ENCODE peak calls at places on chromosomes 11 and 22, in seven cellular contexts. C, G, B, K, T, M and E are unnamed samples.
A peak's percentile ranks its signal among the peaks of the same experiment; 100 is the strongest.

GRCh38 chr11:132655187-132655855 is 877.0 kb downstream of the OPCML start:
- DNase-seq in C (no peak), G (no peak), B (no peak), K (no peak), T (no peak), M (no peak), E (no peak)

GRCh38 chr11:13143486-13144297 is 133.9 kb upstream of the BMAL1 start:
- DNase-seq in C (no peak), G (no peak), B (no peak), K (no peak), T (no peak), M (no peak), E (no peak)

GRCh38 chr22:19717691-19718254 is 3.5 kb downstream of the SEPTIN5 start:
- DNase-seq in C (peak; percentile 81), G (peak; percentile 52), B (peak; percentile 43), K (peak; percentile 68), T (peak; percentile 77), M (peak; percentile 65), E (no peak)

GRCh38 chr11:13644997-13645667 is 23.3 kb upstream of the FAR1 start:
- DNase-seq in C (no peak), G (no peak), B (no peak), K (no peak), T (no peak), M (no peak), E (no peak)

GRCh38 chr22:30582788-30583575 is 8.5 kb upstream of the GAL3ST1 start:
- DNase-seq in C (no peak), G (no peak), B (no peak), K (no peak), T (no peak), M (no peak), E (no peak)

GRCh38 chr11:49208006-49208721 is at the start of gene FOLH1:
- DNase-seq in C (peak; percentile 22), G (no peak), B (no peak), K (no peak), T (peak; percentile 59), M (peak; percentile 2), E (no peak)

GRCh38 chr11:59560290-59560701 is 49.0 kb downstream of the OR4D9 start:
- DNase-seq in C (no peak), G (peak; percentile 70), B (peak; percentile 84), K (peak; percentile 78), T (peak; percentile 74), M (no peak), E (peak; percentile 64)

GRCh38 chr11:17423533-17424310 is 35.3 kb upstream of the KCNJ11 start:
- DNase-seq in C (no peak), G (no peak), B (no peak), K (no peak), T (no peak), M (no peak), E (no peak)

GRCh38 chr22:45105281-45105700 is 58.4 kb upstream of the NUP50 start:
- DNase-seq in C (no peak), G (peak; percentile 97), B (no peak), K (no peak), T (peak; percentile 94), M (no peak), E (no peak)

GRCh38 chr11:98565311-98565710 is 455.4 kb upstream of the CNTN5 start:
- DNase-seq in C (no peak), G (no peak), B (no peak), K (no peak), T (no peak), M (no peak), E (peak; percentile 65)

GRCh38 chr11:72030428-72031045 is 31.8 kb downstream of the IL18BP start:
- DNase-seq in C (no peak), G (no peak), B (no peak), K (no peak), T (no peak), M (no peak), E (no peak)

GRCh38 chr11:9852465-9852864 is 188.6 kb downstream of the SWAP70 start:
- DNase-seq in C (no peak), G (no peak), B (peak; percentile 35), K (no peak), T (no peak), M (no peak), E (no peak)

GRCh38 chr11:1128333-1129142 is 29.2 kb upstream of the MUC5AC start:
- DNase-seq in C (no peak), G (no peak), B (no peak), K (no peak), T (no peak), M (no peak), E (no peak)

GRCh38 chr11:103961010-103961409 is 75.4 kb upstream of the DDI1 start:
- DNase-seq in C (no peak), G (peak; percentile 88), B (peak; percentile 9), K (no peak), T (peak; percentile 13), M (peak; percentile 19), E (no peak)

GRCh38 chr11:68565768-68566167 is 105.2 kb downstream of the PPP6R3 start:
- DNase-seq in C (no peak), G (no peak), B (no peak), K (no peak), T (no peak), M (no peak), E (no peak)

GRCh38 chr11:68560216-68560615 is 99.7 kb downstream of the PPP6R3 start:
- DNase-seq in C (no peak), G (no peak), B (no peak), K (no peak), T (no peak), M (no peak), E (no peak)

GRCh38 chr11:68563454-68563853 is 102.9 kb downstream of the PPP6R3 start:
- DNase-seq in C (no peak), G (no peak), B (no peak), K (no peak), T (no peak), M (no peak), E (no peak)

GRCh38 chr11:68567553-68567952 is 107.0 kb downstream of the PPP6R3 start:
- DNase-seq in C (no peak), G (no peak), B (no peak), K (no peak), T (no peak), M (no peak), E (no peak)

GRCh38 chr11:68564261-68564660 is 103.7 kb downstream of the PPP6R3 start:
- DNase-seq in C (no peak), G (no peak), B (no peak), K (no peak), T (no peak), M (no peak), E (no peak)
- TF ChIP-seq CTCF in C (no peak), G (no peak), B (no peak), K (no peak), T (no peak), M (no peak), E (no peak)

DNA sequence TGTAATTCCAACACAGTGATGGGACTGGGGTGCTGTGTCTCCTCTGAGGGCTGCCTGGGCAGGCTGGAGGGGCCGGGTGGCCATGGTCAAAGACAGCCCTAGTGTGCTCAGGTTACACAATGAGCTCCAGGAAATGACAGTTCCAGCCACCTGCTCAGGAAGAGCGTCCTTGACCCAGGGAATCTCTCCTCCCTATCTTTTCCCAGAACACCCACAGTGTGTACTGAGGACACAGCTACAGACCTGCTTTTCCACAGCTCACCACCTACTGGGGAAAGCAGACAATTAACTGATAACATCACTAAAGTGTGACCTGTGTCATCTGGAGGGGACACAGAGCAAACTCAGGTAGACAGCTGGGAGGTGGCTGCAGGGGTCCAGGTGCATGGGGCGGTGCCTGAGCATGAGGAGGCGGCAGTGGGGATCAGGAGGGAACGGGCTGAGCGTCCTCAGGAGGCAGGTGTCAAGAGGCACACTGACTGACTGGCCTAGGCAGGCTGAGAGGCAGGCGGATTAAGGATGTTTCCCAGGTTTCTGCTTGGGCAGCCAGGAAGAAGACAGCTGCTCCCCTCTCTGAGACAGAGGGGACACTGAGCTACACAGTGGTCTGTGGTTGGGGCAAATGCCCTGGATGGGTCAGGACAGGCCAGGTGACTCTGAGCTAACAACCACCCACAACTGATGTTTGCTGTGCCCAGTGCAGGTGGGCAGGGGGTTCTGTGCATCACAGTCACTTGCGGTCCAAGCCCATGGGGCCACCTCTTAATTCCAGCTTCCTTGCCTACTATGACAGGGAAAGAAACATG is 56.1 kb downstream of the ARFGAP3 start:
- DNase-seq in C (no peak), G (no peak), B (no peak), K (no peak), T (no peak), M (no peak), E (no peak)
- TF ChIP-seq CTCF in C (no peak), G (no peak), B (no peak), K (no peak), T (no peak), M (no peak), E (no peak)

GRCh38 chr11:126573325-126574076 is 218.0 kb downstream of the ST3GAL4 start:
- DNase-seq in C (no peak), G (no peak), B (no peak), K (no peak), T (no peak), M (no peak), E (no peak)
- TF ChIP-seq CTCF in C (no peak), G (peak; percentile 29), B (peak; percentile 52), K (peak; percentile 67), T (no peak), M (peak; percentile 12), E (peak; percentile 40)

DNA sequence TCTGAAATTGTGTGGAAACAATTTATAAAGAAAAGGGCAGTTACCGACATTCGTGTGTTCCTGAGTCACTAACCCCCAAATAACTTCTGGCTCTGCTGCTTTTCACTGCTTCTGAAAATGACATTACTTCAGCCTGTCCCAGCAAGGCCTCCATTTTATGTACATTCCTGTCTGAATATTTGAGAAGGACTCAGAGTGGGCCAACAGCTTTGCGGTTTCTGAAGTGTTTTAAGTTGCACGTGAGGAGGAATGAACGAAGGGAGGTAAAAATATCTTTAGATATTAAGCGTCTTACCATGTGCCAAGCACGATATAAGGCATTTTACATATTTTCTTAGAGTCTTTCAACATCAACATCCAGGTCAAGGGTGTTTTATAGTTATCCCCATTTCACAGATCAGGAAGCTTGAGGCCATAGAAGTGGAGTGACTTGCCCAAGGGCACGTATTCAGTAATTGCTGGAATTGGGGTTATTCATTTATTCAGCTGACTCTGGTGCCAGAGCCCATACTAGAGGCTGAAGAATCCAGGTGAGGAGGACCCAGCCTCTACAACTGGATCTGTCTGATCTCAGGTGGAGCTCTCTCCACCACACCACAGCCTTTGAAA is 30.8 kb upstream of the WNT11 start:
- DNase-seq in C (no peak), G (no peak), B (no peak), K (no peak), T (no peak), M (no peak), E (no peak)
- TF ChIP-seq CTCF in C (no peak), G (no peak), B (no peak), K (no peak), T (no peak), M (no peak), E (no peak)

GRCh38 chr11:74951241-74951640 is 2.2 kb downstream of the SPCS2 start:
- DNase-seq in C (no peak), G (no peak), B (no peak), K (peak; percentile 25), T (no peak), M (no peak), E (no peak)
- TF ChIP-seq CTCF in C (no peak), G (no peak), B (no peak), K (no peak), T (no peak), M (no peak), E (no peak)